ENCODE peak calls at places on chromosomes 16 and 17, in six cellular contexts. P, O, D, G, Z and Q are unnamed samples.

GRCh38 chr17:82772026-82772425 is 20.2 kb downstream of the TBCD start:
- DNase-seq in P (peak; percentile 35), O (no peak), D (no peak), G (peak; percentile 81), Z (peak; percentile 62), Q (no peak)

GRCh38 chr17:45388604-45389325 is 43.9 kb downstream of the ARHGAP27 start:
- DNase-seq in P (peak; percentile 19), O (no peak), D (no peak), G (no peak), Z (no peak), Q (no peak)

GRCh38 chr16:67236551-67237395 is 9.8 kb downstream of the TMEM208 start:
- DNase-seq in P (peak; percentile 39), O (no peak), D (peak; percentile 69), G (no peak), Z (peak; percentile 72), Q (no peak)

GRCh38 chr17:76612977-76613851 is 27.6 kb upstream of the ST6GALNAC2 start:
- DNase-seq in P (no peak), O (no peak), D (peak; percentile 99), G (peak; percentile 78), Z (no peak), Q (no peak)

GRCh38 chr17:12352127-12352526 is 313.6 kb upstream of the MYOCD start:
- DNase-seq in P (no peak), O (no peak), D (no peak), G (no peak), Z (no peak), Q (no peak)

GRCh38 chr16:727291-727977 is 528 bp downstream of the HAGHL start:
- DNase-seq in P (no peak), O (no peak), D (no peak), G (no peak), Z (no peak), Q (no peak)

GRCh38 chr17:35117984-35118383 is 1.7 kb downstream of the RAD51D start:
- DNase-seq in P (peak; percentile 25), O (no peak), D (no peak), G (peak; percentile 34), Z (no peak), Q (no peak)

GRCh38 chr16:27228036-27228435 is 24.7 kb downstream of the KDM8 start:
- DNase-seq in P (no peak), O (no peak), D (no peak), G (no peak), Z (peak; percentile 26), Q (peak; percentile 80)

GRCh38 chr16:28183930-28184329 is 27.8 kb downstream of the XPO6 start:
- DNase-seq in P (no peak), O (no peak), D (no peak), G (no peak), Z (no peak), Q (no peak)

GRCh38 chr16:80369559-80369958 is 171.2 kb upstream of the DYNLRB2 start:
- DNase-seq in P (peak; percentile 61), O (peak; percentile 12), D (no peak), G (peak; percentile 51), Z (peak; percentile 64), Q (no peak)

GRCh38 chr16:67801889-67802288 is 4.5 kb downstream of the RANBP10 start:
- DNase-seq in P (no peak), O (no peak), D (no peak), G (no peak), Z (no peak), Q (no peak)

GRCh38 chr16:35741546-35741945 is 2282.1 kb downstream of the TP53TG3F start:
- DNase-seq in P (no peak), O (no peak), D (no peak), G (no peak), Z (no peak), Q (no peak)

GRCh38 chr16:67170168-67170947 is at the start of gene NOL3:
- DNase-seq in P (peak; percentile 33), O (no peak), D (no peak), G (peak; percentile 59), Z (peak; percentile 87), Q (no peak)

GRCh38 chr16:88650749-88651275 is at the start of gene CYBA:
- DNase-seq in P (peak; percentile 62), O (no peak), D (peak; percentile 57), G (peak; percentile 18), Z (peak; percentile 93), Q (peak; percentile 94)

GRCh38 chr16:89004209-89004831 is 27.3 kb upstream of the CBFA2T3 start:
- DNase-seq in P (no peak), O (no peak), D (no peak), G (no peak), Z (peak; percentile 20), Q (peak; percentile 77)

GRCh38 chr16:62225675-62226074 is 189.4 kb upstream of the CDH8 start:
- DNase-seq in P (peak; percentile 7), O (peak; percentile 4), D (no peak), G (peak; percentile 77), Z (peak; percentile 73), Q (no peak)

GRCh38 chr16:49734330-49734729 is 121.6 kb downstream of the ZNF423 start:
- DNase-seq in P (no peak), O (no peak), D (no peak), G (no peak), Z (no peak), Q (no peak)

GRCh38 chr16:87053016-87053982 is 263.9 kb downstream of the C16orf95 start:
- DNase-seq in P (no peak), O (no peak), D (no peak), G (no peak), Z (no peak), Q (no peak)

GRCh38 chr16:73068546-73069401 is 20.8 kb upstream of the ZFHX3 start:
- DNase-seq in P (peak; percentile 98), O (peak; percentile 98), D (no peak), G (peak; percentile 99), Z (peak; percentile 56), Q (no peak)

GRCh38 chr17:5078106-5079028 is at the start of gene ZFP3:
- DNase-seq in P (peak; percentile 55), O (peak; percentile 51), D (no peak), G (peak; percentile 46), Z (peak; percentile 92), Q (peak; percentile 82)

GRCh38 chr16:30381351-30382041 is 865 bp downstream of the SEPTIN1 start:
- DNase-seq in P (no peak), O (no peak), D (no peak), G (no peak), Z (no peak), Q (no peak)

GRCh38 chr16:31271621-31272190 is 11.9 kb downstream of the ITGAM start:
- DNase-seq in P (no peak), O (no peak), D (no peak), G (no peak), Z (no peak), Q (peak; percentile 53)

GRCh38 chr17:43673516-43674323 is 12.0 kb upstream of the MEOX1 start:
- DNase-seq in P (peak; percentile 68), O (no peak), D (peak; percentile 49), G (peak; percentile 52), Z (peak; percentile 83), Q (no peak)
- TF ChIP-seq CTCF in P (peak; percentile 96), O (peak; percentile 94), D (peak; percentile 96), G (peak; percentile 93), Z (peak; percentile 92), Q (peak; percentile 97)

GRCh38 chr17:8104911-8105310 is 13.4 kb downstream of the ALOXE3 start:
- DNase-seq in P (no peak), O (no peak), D (no peak), G (no peak), Z (no peak), Q (no peak)

GRCh38 chr17:8103549-8103948 is 14.8 kb downstream of the ALOXE3 start:
- DNase-seq in P (no peak), O (no peak), D (no peak), G (peak; percentile 79), Z (no peak), Q (no peak)

GRCh38 chr17:8100149-8100548 is 12.6 kb upstream of the ALOX12B start:
- DNase-seq in P (no peak), O (no peak), D (no peak), G (no peak), Z (no peak), Q (no peak)

GRCh38 chr17:8100763-8101162 is 13.2 kb upstream of the ALOX12B start:
- DNase-seq in P (no peak), O (no peak), D (no peak), G (no peak), Z (no peak), Q (no peak)

DNA sequence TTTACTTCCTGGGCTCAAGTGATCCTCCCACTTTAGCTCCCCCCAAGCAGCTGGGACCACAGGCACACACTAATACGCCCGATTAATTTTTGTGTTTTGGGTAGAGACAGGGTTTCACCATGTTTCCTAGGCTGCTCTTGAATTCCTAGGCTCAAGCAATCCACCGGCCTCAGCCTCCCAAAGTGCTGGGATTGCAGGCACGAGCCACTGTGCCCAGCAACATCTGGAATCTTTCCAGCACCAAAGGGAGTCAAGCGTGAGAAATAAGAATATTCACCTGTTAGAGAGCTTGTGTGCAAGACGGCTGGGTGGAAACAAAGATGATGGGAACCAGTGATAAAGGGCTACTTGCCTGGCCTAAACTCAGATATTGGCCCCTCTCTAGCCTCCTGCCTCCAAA is 14.2 kb upstream of the ALOX12B start:
- DNase-seq in P (no peak), O (no peak), D (no peak), G (no peak), Z (no peak), Q (no peak)
- TF ChIP-seq CTCF in P (no peak), O (no peak), D (no peak), G (no peak), Z (no peak), Q (no peak)

DNA sequence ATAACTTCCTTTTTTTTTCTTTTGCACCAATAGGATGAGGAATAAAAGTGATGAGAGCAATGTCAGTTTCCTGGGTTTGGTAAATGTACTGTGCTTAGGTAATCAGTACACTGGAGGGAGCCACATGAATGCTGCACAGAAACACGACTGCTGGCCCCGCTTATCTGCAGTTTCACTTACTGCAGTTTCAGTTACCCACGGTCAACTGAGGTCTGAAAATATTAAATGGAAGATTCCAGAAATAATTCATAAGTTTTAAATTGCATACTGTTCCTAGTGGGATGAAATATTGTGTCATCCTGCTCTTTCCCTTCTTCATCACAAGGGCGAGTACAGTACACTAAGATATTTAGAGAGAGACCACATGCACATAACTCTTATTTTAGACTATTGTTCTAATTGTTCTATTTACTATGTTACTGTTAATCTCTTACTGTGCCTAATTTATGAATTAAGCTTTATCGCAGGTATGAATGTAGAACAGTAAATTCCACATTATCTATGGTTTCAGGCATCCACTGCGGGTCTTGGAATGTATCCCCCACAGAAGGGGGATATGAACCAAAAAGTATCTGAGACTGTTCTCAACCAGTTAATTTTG is 6.4 kb upstream of the LGALS3BP start:
- DNase-seq in P (peak; percentile 47), O (no peak), D (no peak), G (no peak), Z (no peak), Q (peak; percentile 2)
- TF ChIP-seq CTCF in P (peak; percentile 49), O (no peak), D (peak; percentile 32), G (peak; percentile 22), Z (no peak), Q (peak; percentile 45)

GRCh38 chr17:38605230-38605851 is 411 bp downstream of the SRCIN1 start:
- DNase-seq in P (no peak), O (no peak), D (no peak), G (no peak), Z (no peak), Q (no peak)

GRCh38 chr17:38605852-38606645 is at the start of gene SRCIN1:
- DNase-seq in P (no peak), O (no peak), D (no peak), G (no peak), Z (peak; percentile 82), Q (no peak)

GRCh38 chr17:38602862-38603785 is 2.6 kb downstream of the SRCIN1 start:
- DNase-seq in P (no peak), O (no peak), D (no peak), G (no peak), Z (no peak), Q (no peak)

GRCh38 chr17:38603786-38604478 is 1.8 kb downstream of the SRCIN1 start:
- DNase-seq in P (no peak), O (no peak), D (no peak), G (no peak), Z (no peak), Q (no peak)

GRCh38 chr17:38604479-38605229 is 1.1 kb downstream of the SRCIN1 start:
- DNase-seq in P (no peak), O (no peak), D (no peak), G (no peak), Z (no peak), Q (no peak)
- TF ChIP-seq CTCF in P (peak; percentile 4), O (peak; percentile 11), D (peak; percentile 28), G (no peak), Z (no peak), Q (peak; percentile 35)